ENCODE peak calls at places on chromosomes 5 and 9, in five cellular contexts. L is transverse colon, G is HepG2, M is spleen, D is astrocyte. R is an unnamed sample.

GRCh38 chr5:136182618-136183017 is 10.3 kb downstream of the SMIM32 start:
- DNase-seq in L (no peak), M (no peak), D (peak; percentile 35), G (no peak), R (no peak)

GRCh38 chr5:116572375-116573278 is 2.0 kb downstream of the SEMA6A start:
- DNase-seq in L (peak; percentile 56), D (no peak), M (peak; percentile 82), G (no peak), R (no peak)

GRCh38 chr5:172858511-172858989 is 24.5 kb downstream of the ERGIC1 start:
- DNase-seq in D (no peak), L (peak; percentile 51), G (peak; percentile 95), M (no peak), R (peak; percentile 76)

GRCh38 chr9:129176786-129177442 is 1.1 kb downstream of the IER5L start:
- DNase-seq in M (peak; percentile 86), L (no peak), D (peak; percentile 37), G (no peak), R (peak; percentile 33)

GRCh38 chr5:132019857-132020555 is 8.5 kb upstream of the ACSL6 start:
- DNase-seq in M (peak; percentile 74), L (peak; percentile 31), G (no peak), D (no peak), R (no peak)

GRCh38 chr5:94517490-94518108 is 100.8 kb downstream of the KIAA0825 start:
- DNase-seq in L (no peak), G (no peak), D (no peak), M (no peak), R (no peak)

GRCh38 chr5:68450245-68450852 is 234.8 kb downstream of the PIK3R1 start:
- DNase-seq in L (no peak), D (peak; percentile 89), M (no peak), G (no peak), R (peak; percentile 70)

GRCh38 chr5:74056789-74057164 is 430.8 kb downstream of the ARHGEF28 start:
- DNase-seq in L (peak; percentile 36), D (peak; percentile 23), M (no peak), G (peak; percentile 9), R (peak; percentile 12)

GRCh38 chr5:32473072-32473471 is 28.5 kb upstream of the ZFR start:
- DNase-seq in G (no peak), L (no peak), M (no peak), D (no peak), R (no peak)

GRCh38 chr9:33320568-33321261 is 30.4 kb downstream of the NFX1 start:
- DNase-seq in D (peak; percentile 95), G (no peak), M (no peak), L (no peak), R (peak; percentile 50)

GRCh38 chr9:135388530-135388929 is 91.1 kb upstream of the PPP1R26 start:
- DNase-seq in D (no peak), G (no peak), L (no peak), M (no peak), R (no peak)
- H3K9me3 ChIP-seq in D (no peaks in the 10 kb centered on the region), G (no peaks in the 10 kb centered on the region), L (no peaks in the 10 kb centered on the region), M (no peaks in the 10 kb centered on the region), R (no peaks in the 10 kb centered on the region)

GRCh38 chr9:97506264-97506663 is 4.8 kb downstream of the TMOD1 start:
- DNase-seq in G (no peak), L (no peak), M (no peak), D (no peak), R (no peak)

GRCh38 chr9:97503862-97504210 is 2.4 kb downstream of the TMOD1 start:
- DNase-seq in L (no peak), D (no peak), G (no peak), M (no peak), R (no peak)

GRCh38 chr9:97505845-97506244 is 4.4 kb downstream of the TMOD1 start:
- DNase-seq in M (no peak), D (no peak), L (no peak), G (no peak), R (no peak)

GRCh38 chr9:97502984-97503861 is 1.8 kb downstream of the TMOD1 start:
- DNase-seq in M (no peak), G (no peak), L (no peak), D (no peak), R (no peak)

DNA sequence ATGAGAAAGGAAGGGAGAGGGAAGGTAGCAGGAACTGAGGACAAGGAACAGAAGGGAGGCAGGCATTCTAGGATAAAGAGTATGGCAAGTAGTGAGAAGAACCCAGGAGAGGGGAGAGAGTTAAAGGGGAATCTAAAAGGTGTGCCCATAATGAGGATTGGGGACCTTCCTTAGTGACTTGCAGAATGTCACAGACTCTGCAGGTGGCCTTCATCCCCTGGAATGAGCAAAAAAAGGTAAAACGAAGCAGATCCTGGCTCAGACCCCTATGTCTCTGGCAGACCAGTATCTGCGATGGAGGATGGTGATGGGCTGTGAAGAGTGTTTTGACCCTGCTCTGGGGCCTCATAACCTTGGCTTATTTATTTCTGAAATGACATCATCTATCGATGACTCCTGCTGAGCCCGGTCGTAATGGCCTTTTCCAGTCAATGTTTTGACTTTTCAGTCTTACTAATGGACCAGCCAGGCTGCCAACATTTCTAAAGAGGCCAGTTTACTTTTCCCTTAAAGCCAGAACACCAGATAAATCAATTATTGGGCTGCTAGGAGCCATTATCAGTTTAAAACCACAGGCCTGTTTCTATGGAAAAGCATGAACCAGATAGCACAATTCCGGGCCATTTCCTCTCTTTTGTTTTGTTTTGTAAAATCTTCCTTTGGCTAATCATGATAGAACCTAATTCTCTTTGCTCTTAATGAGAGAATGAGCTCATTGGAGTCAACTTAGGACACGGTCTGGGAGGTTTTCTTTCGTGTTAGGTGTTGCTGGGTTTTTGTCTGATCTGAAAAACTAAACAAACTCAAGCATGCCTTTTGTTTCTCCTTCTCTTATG is 3.1 kb downstream of the TMOD1 start:
- DNase-seq in G (no peak), M (no peak), D (peak; percentile 34), L (no peak), R (peak; percentile 32)
- H3K4me3 ChIP-seq in G (no peak overlapping the region), M (no peak overlapping the region), D (no peak overlapping the region), L (no peak overlapping the region), R (no peak overlapping the region)

GRCh38 chr5:72179816-72180440 is 72.7 kb downstream of the MAP1B start:
- DNase-seq in M (no peak), L (no peak), D (no peak), G (no peak), R (peak; percentile 59)

GRCh38 chr5:72172832-72173231 is 65.6 kb downstream of the MAP1B start:
- DNase-seq in M (no peak), G (no peak), L (no peak), D (no peak), R (no peak)

GRCh38 chr5:72178910-72179815 is 71.9 kb downstream of the MAP1B start:
- DNase-seq in L (peak; percentile 26), G (no peak), D (peak; percentile 90), M (no peak), R (peak; percentile 97)

GRCh38 chr5:72180925-72181324 is 73.7 kb downstream of the MAP1B start:
- DNase-seq in G (no peak), M (no peak), L (no peak), D (no peak), R (no peak)

GRCh38 chr5:72177538-72177937 is 70.3 kb downstream of the MAP1B start:
- DNase-seq in L (no peak), D (no peak), M (no peak), G (no peak), R (no peak)
- H3K27me3 ChIP-seq in L (no peaks in the 10 kb centered on the region), D (no peaks in the 10 kb centered on the region), M (peaks cover 26% of the 10 kb centered on the region), G (no peaks in the 10 kb centered on the region), R (no peaks in the 10 kb centered on the region)

GRCh38 chr5:141409598-141410306 is 1.9 kb downstream of the PCDHGB6 start:
- DNase-seq in G (no peak), L (no peak), D (no peak), M (no peak), R (no peak)

GRCh38 chr5:141411575-141411974 is 1.2 kb upstream of the PCDHGA10 start:
- DNase-seq in G (no peak), M (no peak), D (no peak), L (no peak), R (no peak)

GRCh38 chr5:141419074-141419880 is 1.6 kb upstream of the PCDHGA11 start:
- DNase-seq in L (no peak), D (no peak), M (no peak), G (no peak), R (no peak)

GRCh38 chr5:141412853-141413539 is at the start of gene PCDHGA10:
- DNase-seq in G (peak; percentile 15), D (peak; percentile 47), M (no peak), L (peak; percentile 62), R (peak; percentile 32)

DNA sequence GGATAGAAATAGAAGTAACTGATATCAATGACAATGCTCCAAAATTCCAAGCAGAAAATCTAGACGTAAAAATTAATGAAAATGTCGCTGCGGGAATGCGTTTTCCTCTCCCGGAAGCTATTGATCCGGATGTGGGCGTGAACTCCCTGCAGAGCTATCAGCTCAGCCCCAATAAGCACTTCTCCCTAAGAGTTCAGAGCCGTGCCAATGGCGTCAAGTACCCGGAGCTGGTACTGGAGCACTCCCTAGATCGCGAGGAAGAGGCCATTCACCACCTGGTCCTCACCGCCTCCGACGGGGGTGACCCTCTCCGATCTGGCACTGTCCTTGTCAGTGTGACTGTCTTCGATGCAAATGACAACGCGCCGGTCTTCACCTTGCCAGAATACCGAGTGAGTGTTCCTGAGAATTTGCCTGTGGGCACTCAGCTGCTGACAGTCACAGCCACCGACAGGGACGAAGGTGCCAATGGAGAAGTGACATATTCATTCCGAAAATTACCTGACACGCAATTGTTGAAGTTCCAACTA is 818 bp downstream of the PCDHGA10 start:
- DNase-seq in M (no peak), D (no peak), G (no peak), L (no peak), R (no peak)
- H3K9me3 ChIP-seq in M (peaks cover 92% of the 10 kb centered on the region), D (peaks cover 34% of the 10 kb centered on the region), G (peaks cover 6% of the 10 kb centered on the region), L (peaks cover 55% of the 10 kb centered on the region), R (peaks cover 6% of the 10 kb centered on the region)

DNA sequence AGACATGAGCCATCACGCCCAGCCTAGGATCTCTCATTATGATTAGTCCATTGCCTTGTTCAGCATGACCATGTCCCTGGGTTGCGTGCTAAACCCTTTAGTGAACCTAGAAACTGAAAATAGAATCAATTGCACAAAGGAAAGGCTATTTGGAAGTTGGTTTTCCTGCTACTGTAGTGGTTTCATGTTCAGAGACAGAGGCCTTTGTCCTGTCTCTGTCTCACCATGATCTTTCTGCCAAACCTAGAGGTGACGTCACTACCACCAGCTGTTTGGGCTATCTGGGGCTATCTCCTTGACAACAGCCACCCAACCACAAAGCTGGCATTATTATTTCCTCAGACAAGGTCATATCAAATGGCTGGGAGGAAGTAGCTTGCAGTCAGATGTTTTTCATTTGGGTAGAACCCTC is 4.0 kb upstream of the CDK5RAP2 start:
- DNase-seq in D (peak; percentile 92), M (no peak), L (peak; percentile 40), G (peak; percentile 85), R (peak; percentile 71)
- H3K4me3 ChIP-seq in D (no peak overlapping the region), M (no peak overlapping the region), L (no peak overlapping the region), G (no peak overlapping the region), R (no peak overlapping the region)

DNA sequence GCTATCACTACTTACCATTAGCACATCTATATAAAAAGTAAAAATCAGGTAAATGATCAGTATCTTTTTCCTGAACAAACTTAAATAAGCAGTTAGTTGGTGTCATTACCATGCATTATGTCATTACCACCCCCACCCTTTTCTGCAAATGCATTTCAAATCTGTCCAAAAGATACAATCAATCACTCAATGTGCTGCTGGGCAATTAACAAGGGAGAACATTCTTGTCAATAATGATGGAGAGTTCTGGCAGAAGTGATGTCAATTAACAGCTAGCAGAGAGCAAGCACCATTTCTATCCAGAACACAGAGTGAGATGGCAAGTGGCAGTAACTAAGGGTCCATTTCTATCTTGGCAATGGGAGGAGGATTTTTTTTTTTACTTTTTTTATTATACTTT is 3.5 kb upstream of the PDE4D start:
- DNase-seq in D (no peak), M (no peak), G (no peak), L (no peak), R (no peak)
- H3K27me3 ChIP-seq in D (peaks cover 22% of the 10 kb centered on the region), M (peaks cover 42% of the 10 kb centered on the region), G (no peaks in the 10 kb centered on the region), L (peaks cover 40% of the 10 kb centered on the region), R (peaks cover 13% of the 10 kb centered on the region)

R was measured in MG63.